ENCODE peak calls at places on chromosome 13, in ten cellular contexts. R, Y, E, D, Q, T, O, S, J and Z are unnamed samples.

GRCh38 chr13:84973661-84974060 is 825.6 kb downstream of the SLITRK6 start:
- DNase-seq in R (no peak), Y (no peak), E (no peak), D (no peak), Q (no peak), T (no peak), O (no peak), S (no peak), J (no peak), Z (no peak)

GRCh38 chr13:50353651-50354415 is 338.6 kb downstream of the KCNRG start:
- DNase-seq in R (peak), Y (no peak), E (no peak), D (peak), Q (no peak), T (no peak), O (no peak), S (peak), J (peak), Z (no peak)

GRCh38 chr13:103188688-103189326 is 122.6 kb upstream of the SLC10A2 start:
- DNase-seq in R (no peak), Y (no peak), E (no peak), D (no peak), Q (no peak), T (no peak), O (no peak), S (peak), J (peak), Z (no peak)

GRCh38 chr13:98677398-98677797 is 75.1 kb downstream of the SLC15A1 start:
- DNase-seq in R (peak), Y (no peak), E (no peak), D (peak), Q (no peak), T (no peak), O (no peak), S (peak), J (no peak), Z (no peak)

GRCh38 chr13:79679334-79679733 is 198.4 kb downstream of the NDFIP2 start:
- DNase-seq in R (peak), Y (peak), E (peak), D (peak), Q (peak), T (peak), O (peak), S (peak), J (peak), Z (peak)

GRCh38 chr13:21034602-21035190 is 26.7 kb downstream of the LATS2 start:
- DNase-seq in R (no peak), Y (no peak), E (peak), D (no peak), Q (no peak), T (peak), O (no peak), S (no peak), J (peak), Z (peak)

GRCh38 chr13:65966991-65967451 is 1263.1 kb downstream of the PCDH9 start:
- DNase-seq in R (peak), Y (no peak), E (no peak), D (no peak), Q (no peak), T (no peak), O (no peak), S (peak), J (peak), Z (peak)

GRCh38 chr13:37027639-37028038 is 27.1 kb downstream of the EXOSC8 start:
- DNase-seq in R (no peak), Y (no peak), E (no peak), D (no peak), Q (no peak), T (no peak), O (no peak), S (no peak), J (no peak), Z (no peak)

GRCh38 chr13:62210951-62211350 is 795.3 kb upstream of the PCDH20 start:
- DNase-seq in R (no peak), Y (no peak), E (no peak), D (no peak), Q (no peak), T (no peak), O (no peak), S (no peak), J (no peak), Z (no peak)

GRCh38 chr13:75872970-75873369 is 236.8 kb downstream of the LMO7 start:
- DNase-seq in R (no peak), Y (no peak), E (no peak), D (no peak), Q (no peak), T (no peak), O (no peak), S (no peak), J (no peak), Z (no peak)

GRCh38 chr13:113862766-113863510 is 938 bp downstream of the GAS6 start:
- DNase-seq in R (peak), Y (peak), E (peak), D (no peak), Q (no peak), T (peak), O (no peak), S (no peak), J (no peak), Z (peak)